ENCODE peak calls at places on chromosomes 4 and X, in nine cellular contexts. G is activated CD4-positive, alpha-beta T cell treated with anti-CD3 and anti-CD28 coated beads, Interleukin-2, amount 10 ng/mL, durations not matched to agents 7 days and 5 days; F is stimulated activated CD4-positive, alpha-beta T cell treated with anti-CD3 and anti-CD28 coated beads, Interleukin-15, amount 100 ng/mL, for 1 hour; N is NCI-H1436; K is right lobe of liver; J is adrenal gland; C is GM06990; I is CD4-positive, alpha-beta memory T cell; P is cardiac fibroblast. M is an unnamed sample.

GRCh38 chrX:83771664-83772063 is 89.3 kb upstream of the CYLC1 start:
- DNase-seq in C (no peak), K (no peak), J (no peak), F (no peak), P (no peak), N (no peak), G (no peak), I (no peak), M (no peak)

GRCh38 chr4:24054910-24055309 is 165.1 kb upstream of the PPARGC1A start:
- DNase-seq in P (no peak), N (no peak), F (no peak), K (no peak), G (no peak), J (no peak), I (no peak), C (no peak), M (no peak)

GRCh38 chrX:110964761-110965160 is 131.2 kb upstream of the PAK3 start:
- DNase-seq in J (no peak), C (no peak), P (no peak), K (no peak), F (no peak), I (no peak), G (no peak), N (peak; percentile 15), M (no peak)

GRCh38 chr4:149765630-149766029 is 50.0 kb downstream of the IQCM start:
- DNase-seq in N (no peak), I (no peak), C (no peak), G (no peak), P (peak; percentile 49), F (no peak), K (no peak), J (no peak), M (peak; percentile 70)

GRCh38 chr4:156609421-156609820 is 362.2 kb downstream of the PDGFC start:
- DNase-seq in I (no peak), G (no peak), J (peak; percentile 20), P (no peak), K (no peak), F (no peak), C (no peak), N (no peak), M (no peak)

GRCh38 chr4:26152051-26152450 is 168.8 kb upstream of the RBPJ start:
- DNase-seq in K (no peak), P (no peak), I (no peak), N (no peak), F (no peak), C (no peak), J (no peak), G (no peak), M (no peak)

GRCh38 chr4:163913571-163913970 is 419.1 kb downstream of the TMA16 start:
- DNase-seq in P (no peak), J (no peak), F (no peak), K (no peak), I (no peak), C (no peak), N (no peak), G (no peak), M (no peak)

GRCh38 chr4:74536557-74536956 is 91.6 kb downstream of the AREG start:
- DNase-seq in G (no peak), F (no peak), J (no peak), K (no peak), I (no peak), C (no peak), N (no peak), P (peak; percentile 68), M (peak; percentile 61)

GRCh38 chrX:819684-820083 is 189.1 kb downstream of the SHOX start:
- DNase-seq in C (no peak), I (no peak), N (no peak), G (no peak), J (no peak), K (no peak), P (no peak), F (no peak), M (no peak)

GRCh38 chr4:60619531-60620305 is 580.4 kb upstream of the ADGRL3 start:
- DNase-seq in K (no peak), J (no peak), P (peak; percentile 31), N (no peak), C (no peak), F (no peak), I (no peak), G (no peak), M (peak; percentile 7)

GRCh38 chr4:139768913-139769312 is 103.3 kb downstream of the MGST2 start:
- DNase-seq in I (no peak), F (no peak), J (no peak), C (no peak), N (no peak), K (no peak), G (no peak), P (peak; percentile 32), M (no peak)

GRCh38 chr4:13193662-13194061 is 290.5 kb downstream of the RAB28 start:
- DNase-seq in P (no peak), F (no peak), N (no peak), J (no peak), G (no peak), C (no peak), K (no peak), I (no peak), M (no peak)

GRCh38 chr4:169272265-169272886 is 1.6 kb upstream of the SH3RF1 start:
- DNase-seq in C (peak; percentile 39), K (no peak), P (peak; percentile 86), G (no peak), I (no peak), F (no peak), J (no peak), N (no peak), M (peak; percentile 84)

GRCh38 chrX:52923781-52924241 is 26.7 kb downstream of the FAM156B start:
- DNase-seq in J (peak; percentile 45), C (peak; percentile 40), P (peak; percentile 69), G (no peak), F (no peak), N (no peak), I (no peak), K (no peak), M (peak; percentile 66)

GRCh38 chr4:102783006-102783405 is 22.2 kb upstream of the MANBA start:
- DNase-seq in I (no peak), P (no peak), K (no peak), N (no peak), C (no peak), G (no peak), J (no peak), F (no peak), M (peak; percentile 19)

GRCh38 chrX:1281511-1281910 is 12.9 kb downstream of the CSF2RA start:
- DNase-seq in P (peak; percentile 32), N (no peak), K (no peak), J (no peak), F (no peak), C (no peak), I (no peak), G (no peak), M (no peak)

GRCh38 chr4:181676546-181676945 is 566.7 kb upstream of the TENM3 start:
- DNase-seq in G (no peak), J (no peak), P (no peak), N (no peak), K (no peak), F (no peak), I (no peak), C (no peak), M (peak; percentile 24)

GRCh38 chrX:129959493-129959832 is 23.0 kb upstream of the BCORL1 start:
- DNase-seq in N (no peak), J (no peak), K (no peak), P (no peak), C (no peak), F (no peak), I (no peak), G (no peak), M (no peak)

GRCh38 chr4:166458756-166459155 is 585.7 kb downstream of the TLL1 start:
- DNase-seq in P (peak; percentile 72), G (no peak), F (no peak), I (no peak), K (no peak), C (no peak), J (no peak), N (no peak), M (peak; percentile 28)

GRCh38 chrX:46782034-46782433 is 23.1 kb upstream of the SLC9A7 start:
- DNase-seq in K (no peak), F (no peak), I (no peak), P (no peak), N (no peak), G (no peak), J (no peak), C (no peak), M (no peak)

GRCh38 chr4:74661427-74662171 is 132.7 kb downstream of the BTC start:
- DNase-seq in I (no peak), C (no peak), J (no peak), F (no peak), P (peak; percentile 53), K (no peak), G (no peak), N (no peak), M (no peak)

GRCh38 chr4:38989487-38989886 is 42.7 kb downstream of the TMEM156 start:
- DNase-seq in C (no peak), I (no peak), F (no peak), G (no peak), K (no peak), P (peak; percentile 68), N (no peak), J (no peak), M (no peak)

GRCh38 chr4:165439344-165439743 is 60.5 kb downstream of the CPE start:
- DNase-seq in K (no peak), C (no peak), F (no peak), N (no peak), G (no peak), P (no peak), I (no peak), J (no peak), M (no peak)

GRCh38 chrX:10296581-10296980 is 139.8 kb downstream of the CLCN4 start:
- DNase-seq in J (no peak), P (peak; percentile 13), F (no peak), C (no peak), K (no peak), G (no peak), I (no peak), N (no peak), M (peak; percentile 44)

GRCh38 chr4:54933579-54933978 is 191.8 kb downstream of the KDR start:
- DNase-seq in J (no peak), K (no peak), F (no peak), I (no peak), G (no peak), C (no peak), N (no peak), P (no peak), M (no peak)

GRCh38 chrX:25810202-25810601 is 327.9 kb upstream of the MAGEB18 start:
- DNase-seq in I (no peak), J (no peak), G (no peak), P (peak; percentile 61), C (no peak), N (no peak), K (no peak), F (no peak), M (peak; percentile 55)

GRCh38 chrX:16239211-16239610 is 71.9 kb downstream of the MAGEB17 start:
- DNase-seq in G (no peak), C (peak; percentile 1), N (no peak), F (no peak), P (peak; percentile 81), K (no peak), J (no peak), I (no peak), M (peak; percentile 49)

GRCh38 chr4:5114911-5115310 is 63.6 kb downstream of the STK32B start:
- DNase-seq in G (no peak), J (no peak), K (no peak), N (no peak), I (no peak), C (no peak), P (peak; percentile 1), F (no peak), M (no peak)

GRCh38 chrX:50613846-50614245 is 143.2 kb upstream of the DGKK start:
- DNase-seq in J (no peak), G (no peak), C (no peak), F (no peak), N (no peak), P (peak; percentile 53), I (no peak), K (no peak), M (no peak)

GRCh38 chr4:77433102-77433733 is 172.4 kb upstream of the CXCL13 start:
- DNase-seq in G (peak; percentile 52), C (peak; percentile 4), F (no peak), J (peak; percentile 43), P (peak; percentile 58), N (peak; percentile 50), I (peak; percentile 28), K (no peak), M (peak; percentile 58)

GRCh38 chr4:140229881-140230280 is 75.9 kb upstream of the MAML3 start:
- DNase-seq in K (no peak), C (no peak), G (no peak), I (no peak), F (no peak), J (no peak), P (no peak), N (no peak), M (no peak)